ENCODE peak calls at places on chromosome 20, in four cellular contexts. One of them, this sample, is unnamed.

GRCh38 chr20:20022498-20022897 is 5.3 kb downstream of the NAA20 start:
- DNase-seq in Caki2: no peak
- DNase-seq in AG20443: no peak
- DNase-seq in H7: no peak
- DNase-seq in this sample: no peak

GRCh38 chr20:48584391-48585249 is 243.2 kb downstream of the PREX1 start:
- DNase-seq in Caki2: no peak
- DNase-seq in H7: no peak
- DNase-seq in AG20443: no peak
- DNase-seq in this sample: no peak

GRCh38 chr20:34522969-34523871 is 7.0 kb downstream of the DYNLRB1 start:
- DNase-seq in H7: peak
- DNase-seq in AG20443: peak
- DNase-seq in Caki2: peak
- DNase-seq in this sample: peak

GRCh38 chr20:53621482-53622246 is 28.0 kb upstream of the ZNF217 start:
- DNase-seq in Caki2: peak
- DNase-seq in AG20443: peak
- DNase-seq in H7: no peak
- DNase-seq in this sample: peak

GRCh38 chr20:24985802-24986201 is 6.7 kb downstream of the APMAP start:
- DNase-seq in H7: no peak
- DNase-seq in AG20443: no peak
- DNase-seq in Caki2: no peak
- DNase-seq in this sample: no peak

GRCh38 chr20:46022411-46023147 is 6.4 kb upstream of the SLC12A5 start:
- DNase-seq in Caki2: peak
- DNase-seq in H7: peak
- DNase-seq in AG20443: peak
- DNase-seq in this sample: peak

GRCh38 chr20:62796699-62797491 is 622 bp downstream of the MRGBP start:
- DNase-seq in Caki2: no peak
- DNase-seq in AG20443: no peak
- DNase-seq in H7: peak
- DNase-seq in this sample: no peak

GRCh38 chr20:45647441-45648050 is 16.5 kb upstream of the WFDC9 start:
- DNase-seq in AG20443: no peak
- DNase-seq in Caki2: no peak
- DNase-seq in H7: no peak
- DNase-seq in this sample: no peak

This sample was measured in kidney glomerular epithelial cell.